ENCODE peak calls at places on chromosomes 12 and 14, in seven cellular contexts. P is body of pancreas; L is left ventricle myocardium inferior; X is A549; J is stomach; N is effector memory CD4-positive, alpha-beta T cell; A is Karpas-422. G is an unnamed sample. For H3K9me3, the result is how much of the 10 kb centered on the place peaks cover.

GRCh38 chr12:132675753-132676152 is 11.4 kb downstream of the POLE start:
- DNase-seq in P (no peak), L (no peak), X (no peak), J (no peak), N (no peak), A (no peak), G (no peak)

GRCh38 chr12:100982511-100983183 is 188.1 kb downstream of the ANO4 start:
- DNase-seq in P (no peak), L (no peak), X (no peak), J (no peak), N (no peak), A (no peak), G (no peak)

GRCh38 chr12:52673713-52674415 is 6.3 kb downstream of the KRT1 start:
- DNase-seq in P (no peak), L (no peak), X (no peak), J (no peak), N (no peak), A (no peak), G (no peak)

GRCh38 chr12:29287622-29288021 is 93.3 kb downstream of the ERGIC2 start:
- DNase-seq in P (no peak), L (no peak), X (no peak), J (no peak), N (no peak), A (no peak), G (no peak)

GRCh38 chr14:22218729-22219128 is 370.3 kb downstream of the DAD1 start:
- DNase-seq in P (no peak), L (no peak), X (no peak), J (no peak), N (no peak), A (no peak), G (no peak)

GRCh38 chr12:110780448-110780847 is 37.8 kb upstream of the PPP1CC start:
- DNase-seq in P (no peak), L (no peak), X (no peak), J (no peak), N (no peak), A (peak), G (no peak)

GRCh38 chr14:61644834-61645233 is 50.5 kb upstream of the HIF1A start:
- DNase-seq in P (no peak), L (no peak), X (no peak), J (no peak), N (no peak), A (peak), G (no peak)

GRCh38 chr14:103296007-103296406 is 38.0 kb upstream of the EIF5 start:
- DNase-seq in P (no peak), L (no peak), X (peak), J (no peak), N (no peak), A (no peak), G (no peak)

GRCh38 chr12:111412007-111412829 is 6.5 kb downstream of the SH2B3 start:
- DNase-seq in P (no peak), L (peak), X (no peak), J (no peak), N (no peak), A (no peak), G (no peak)

GRCh38 chr12:15558915-15559528 is 230.2 kb downstream of the EPS8 start:
- DNase-seq in P (no peak), L (no peak), X (no peak), J (no peak), N (no peak), A (no peak), G (no peak)

GRCh38 chr14:96121660-96122395 is 82.7 kb downstream of the C14orf132 start:
- DNase-seq in P (no peak), L (no peak), X (no peak), J (no peak), N (no peak), A (no peak), G (no peak)

GRCh38 chr14:99004112-99004511 is 267.9 kb downstream of the BCL11B start:
- DNase-seq in P (no peak), L (no peak), X (no peak), J (no peak), N (no peak), A (no peak), G (no peak)

GRCh38 chr12:85147331-85147730 is 111.2 kb downstream of the LRRIQ1 start:
- DNase-seq in P (no peak), L (no peak), X (no peak), J (no peak), N (no peak), A (no peak), G (no peak)

GRCh38 chr12:127811988-127812387 is 455.0 kb upstream of the TMEM132C start:
- DNase-seq in P (peak), L (peak), X (no peak), J (no peak), N (no peak), A (no peak), G (peak)

GRCh38 chr14:30283822-30284446 is 275.0 kb upstream of the G2E3 start:
- DNase-seq in P (peak), L (no peak), X (peak), J (no peak), N (no peak), A (peak), G (no peak)

GRCh38 chr12:43349863-43350262 is 202.1 kb downstream of the ADAMTS20 start:
- DNase-seq in P (no peak), L (no peak), X (peak), J (no peak), N (no peak), A (no peak), G (no peak)

GRCh38 chr12:26737487-26738030 is 95.4 kb downstream of the ITPR2 start:
- DNase-seq in P (no peak), L (no peak), X (no peak), J (no peak), N (no peak), A (no peak), G (no peak)
- H3K27ac ChIP-seq in P (peak), L (no peak), X (no peak), J (no peak), N (no peak), A (no peak), G (no peak)

GRCh38 chr12:130134563-130134915 is 27.7 kb upstream of the FZD10 start:
- DNase-seq in P (no peak), L (no peak), X (no peak), J (no peak), N (no peak), A (no peak), G (no peak)
- H3K9me3 ChIP-seq in P (under half), L (under half), X (under half), J (under half), N (under half), A (under half), G (under half)

GRCh38 chr14:24273422-24273998 is 2.1 kb upstream of the RABGGTA start:
- DNase-seq in P (peak), L (no peak), X (peak), J (no peak), N (no peak), A (peak), G (no peak)
- H3K27ac ChIP-seq in P (peak), L (peak), X (no peak), J (peak), N (peak), A (peak), G (no peak)

GRCh38 chr14:106879241-106879640 is 1352.9 kb downstream of the TMEM121 start:
- DNase-seq in P (peak), L (no peak), X (peak), J (peak), N (no peak), A (peak), G (no peak)
- H3K9me3 ChIP-seq in P (under half), L (under half), X (under half), J (under half), N (under half), A (under half), G (under half)

DNA sequence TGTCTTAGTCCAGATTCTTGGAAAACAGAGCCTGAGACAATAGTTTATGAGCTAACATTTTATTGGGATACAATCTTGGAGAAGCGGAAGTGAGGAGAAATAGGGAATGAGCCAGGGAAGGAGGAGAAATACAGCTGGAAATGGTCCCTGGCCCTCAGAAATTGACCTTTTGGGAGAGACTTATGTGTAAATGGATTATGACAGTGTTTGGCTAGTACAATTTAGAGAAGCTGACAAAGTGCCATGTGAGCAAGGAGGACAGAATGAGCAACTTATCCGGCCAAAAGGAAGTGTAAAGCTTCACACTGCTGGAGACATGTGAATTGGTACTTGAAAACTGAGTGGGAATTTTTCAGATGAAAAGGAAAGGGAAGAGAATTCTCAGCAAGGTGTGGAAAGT is 2.9 kb downstream of the GLIPR1 start:
- DNase-seq in P (peak), L (no peak), X (no peak), J (no peak), N (no peak), A (no peak), G (peak)
- H3K27ac ChIP-seq in P (no peak), L (no peak), X (no peak), J (peak), N (peak), A (peak), G (peak)

GRCh38 chr12:34356233-34356987 is 334.1 kb downstream of the ALG10 start:
- DNase-seq in P (no peak), L (no peak), X (no peak), J (no peak), N (no peak), A (no peak), G (no peak)
- H3K9me3 ChIP-seq in P (half or more), L (half or more), X (under half), J (half or more), N (under half), A (under half), G (under half)

GRCh38 chr12:2013527-2014223 is 9.4 kb upstream of the DCP1B start:
- DNase-seq in P (peak), L (peak), X (no peak), J (peak), N (no peak), A (no peak), G (peak)
- H3K27ac ChIP-seq in P (peak), L (peak), X (no peak), J (peak), N (no peak), A (no peak), G (peak)

G was measured in uterus.